ENCODE peak calls at places on chromosomes 16 and 17, in six cellular contexts. C is IMR-90, X is neuronal stem cell, E is H1, Q is mesenchymal stem cell, A is H9. O is an unnamed sample.

GRCh38 chr17:7885357-7886226 is 3.0 kb upstream of the CHD3 start:
- DNase-seq in A (peak), C (peak), E (peak), X (peak), Q (peak), O (peak)

GRCh38 chr16:51290886-51291285 is 139.8 kb upstream of the SALL1 start:
- DNase-seq in X (no peak), C (no peak), Q (no peak), A (peak), E (no peak), O (no peak)

GRCh38 chr17:48541574-48542113 is 3.3 kb downstream of the HOXB2 start:
- DNase-seq in C (peak), Q (peak), E (peak), X (no peak), A (peak), O (peak)

GRCh38 chr16:10787304-10787703 is 31.3 kb downstream of the TVP23A start:
- DNase-seq in C (no peak), E (no peak), Q (no peak), A (no peak), X (peak), O (no peak)

GRCh38 chr17:16285646-16286008 is 67.6 kb downstream of the CENPV start:
- DNase-seq in X (no peak), E (no peak), A (no peak), Q (no peak), C (no peak), O (no peak)

GRCh38 chr16:31696968-31697743 is 169.5 kb downstream of the AHSP start:
- DNase-seq in C (peak), X (no peak), A (no peak), Q (peak), E (no peak), O (peak)

GRCh38 chr17:29549169-29549935 is 17.5 kb downstream of the ABHD15 start:
- DNase-seq in X (no peak), E (no peak), A (no peak), Q (peak), C (peak), O (no peak)

GRCh38 chr17:33949100-33949499 is 306.0 kb upstream of the CCL2 start:
- DNase-seq in A (peak), C (no peak), X (peak), Q (no peak), E (peak), O (peak)

GRCh38 chr17:31623990-31624389 is 232.5 kb downstream of the RAB11FIP4 start:
- DNase-seq in X (no peak), Q (no peak), C (no peak), E (no peak), A (no peak), O (no peak)

GRCh38 chr16:47037396-47037745 is 63.9 kb upstream of the DNAJA2 start:
- DNase-seq in Q (no peak), A (peak), X (no peak), C (no peak), E (no peak), O (peak)

GRCh38 chr16:17724242-17724898 is 253.6 kb upstream of the XYLT1 start:
- DNase-seq in Q (no peak), X (no peak), E (no peak), C (peak), A (no peak), O (no peak)
- H2BK5ac ChIP-seq in Q (no peak), X (no peak), E (no peak), C (peak), A (no peak), O (no peak)

GRCh38 chr16:58848662-58849002 is 114.5 kb upstream of the GOT2 start:
- DNase-seq in C (no peak), A (no peak), Q (no peak), X (no peak), E (no peak), O (no peak)

GRCh38 chr16:58850019-58850626 is 116.0 kb upstream of the GOT2 start:
- DNase-seq in X (no peak), C (no peak), A (no peak), E (no peak), Q (peak), O (no peak)

GRCh38 chr16:58847902-58848661 is 114.0 kb upstream of the GOT2 start:
- DNase-seq in Q (no peak), C (no peak), X (no peak), E (no peak), A (no peak), O (no peak)

GRCh38 chr16:58853830-58854229 is 119.7 kb upstream of the GOT2 start:
- DNase-seq in Q (no peak), X (no peak), E (no peak), A (no peak), C (no peak), O (no peak)

GRCh38 chr16:58850627-58851024 is 116.5 kb upstream of the GOT2 start:
- DNase-seq in X (no peak), Q (no peak), E (no peak), A (no peak), C (no peak), O (no peak)
- H2BK5ac ChIP-seq in X (no peak), Q (no peak), E (no peak), A (no peak), C (no peak), O (no peak)

GRCh38 chr16:1610841-1611653 is 825 bp downstream of the IFT140 start:
- DNase-seq in A (no peak), E (no peak), Q (peak), C (no peak), X (peak), O (peak)

GRCh38 chr16:1614226-1615102 is 2.3 kb downstream of the CRAMP1 start:
- DNase-seq in C (peak), E (peak), X (peak), Q (peak), A (no peak), O (peak)

GRCh38 chr16:1612320-1613111 is at the start of gene CRAMP1:
- DNase-seq in X (peak), E (no peak), A (no peak), C (no peak), Q (peak), O (peak)

GRCh38 chr16:1613728-1614225 is 1.6 kb downstream of the CRAMP1 start:
- DNase-seq in X (peak), A (no peak), Q (peak), C (no peak), E (no peak), O (peak)

GRCh38 chr16:1613240-1613639 is 1.1 kb downstream of the CRAMP1 start:
- DNase-seq in E (no peak), C (no peak), A (no peak), X (no peak), Q (peak), O (peak)
- H2BK5ac ChIP-seq in E (no peak), C (no peak), A (no peak), X (no peak), Q (no peak), O (no peak)

DNA sequence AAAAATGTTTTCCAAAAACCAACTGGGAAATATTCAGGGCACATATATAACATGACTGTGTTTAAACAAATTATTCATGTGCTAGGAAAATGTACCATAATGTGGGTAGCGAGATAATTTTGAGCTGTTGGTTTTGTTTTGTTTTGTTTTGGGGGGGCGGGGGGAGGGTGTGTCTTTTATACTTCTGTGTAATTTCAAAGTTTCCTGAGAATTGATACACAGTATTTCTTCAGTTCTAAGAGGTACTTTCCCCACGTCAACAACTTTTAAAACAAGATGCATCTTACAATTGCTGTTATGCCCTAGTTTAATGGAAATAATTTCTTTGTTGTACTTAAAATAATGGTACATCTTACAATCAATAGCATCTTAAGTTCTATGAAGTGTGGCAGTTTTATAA is 99.7 kb upstream of the RPRML start:
- DNase-seq in E (no peak), C (no peak), X (no peak), Q (no peak), A (no peak), O (no peak)
- H2BK5ac ChIP-seq in E (no peak), C (no peak), X (no peak), Q (no peak), A (no peak), O (no peak)

GRCh38 chr16:2191446-2191706 is 5.0 kb downstream of the CASKIN1 start:
- DNase-seq in A (no peak), X (no peak), E (no peak), Q (no peak), C (no peak), O (no peak)
- H2BK5ac ChIP-seq in A (no peak), X (no peak), E (no peak), Q (no peak), C (no peak), O (no peak)

DNA sequence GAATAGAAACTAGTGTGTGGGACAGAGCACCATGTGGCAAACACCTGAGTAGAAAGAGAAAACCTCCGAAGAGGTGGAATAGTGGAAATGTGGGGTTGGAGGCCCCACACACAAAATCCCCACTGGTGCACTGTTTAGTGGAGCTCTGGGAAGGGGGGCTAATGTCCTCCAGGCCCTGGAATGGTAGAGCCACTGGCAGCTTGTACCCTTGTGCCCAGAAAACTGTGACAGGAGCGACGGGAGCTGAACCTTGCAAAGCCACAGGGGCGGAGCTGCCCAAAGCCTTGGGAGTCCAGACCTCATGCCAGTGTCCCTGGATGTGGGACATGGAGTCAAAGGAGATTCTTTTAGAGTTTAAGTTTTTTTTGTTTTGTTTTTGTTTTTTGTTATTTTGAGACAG is 50.6 kb downstream of the RNF112 start:
- DNase-seq in C (no peak), X (no peak), E (peak), Q (no peak), A (peak), O (no peak)
- H2BK5ac ChIP-seq in C (no peak), X (no peak), E (peak), Q (no peak), A (no peak), O (no peak)

GRCh38 chr17:10177131-10177920 is 21.1 kb downstream of the GAS7 start:
- DNase-seq in A (peak), X (no peak), Q (no peak), C (no peak), E (peak), O (no peak)
- H2BK5ac ChIP-seq in A (no peak), X (no peak), Q (no peak), C (no peak), E (peak), O (no peak)

DNA sequence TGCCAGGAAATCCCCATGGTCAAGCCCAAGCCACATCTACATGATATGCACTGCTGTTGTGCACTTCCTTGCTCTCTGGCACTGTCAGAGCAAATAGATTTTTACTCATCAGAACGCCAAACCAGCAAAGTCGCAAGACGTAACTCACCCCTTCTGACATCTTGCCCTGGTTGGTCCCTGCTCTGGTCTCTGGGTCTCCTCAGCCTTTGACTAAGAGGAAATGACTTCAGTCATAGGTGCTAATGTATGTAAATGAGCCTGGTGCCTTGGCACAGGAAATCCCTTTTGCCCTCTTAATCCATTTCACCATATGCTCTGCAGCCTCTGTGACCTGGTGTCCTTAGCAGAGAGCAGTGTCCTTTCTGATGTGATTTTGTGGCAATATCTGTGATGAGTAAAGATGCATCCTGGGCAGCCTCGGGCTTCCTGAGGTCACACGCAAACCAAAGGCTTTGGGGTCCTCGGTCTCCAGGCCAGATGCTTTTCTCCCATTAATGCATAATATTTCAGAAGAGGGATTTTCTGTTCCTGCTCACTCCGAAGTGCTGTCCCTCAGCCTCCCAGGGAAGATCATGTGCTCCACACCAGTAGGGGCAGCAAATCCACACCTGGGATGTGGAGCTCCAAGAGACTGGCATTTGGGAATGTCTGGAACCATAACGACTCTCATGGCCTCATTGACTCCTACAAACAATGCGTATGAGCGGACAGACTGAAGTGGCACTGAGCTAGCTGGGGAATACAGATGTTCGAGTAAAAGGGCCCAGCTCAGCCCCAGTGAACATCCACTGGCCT is 66.9 kb downstream of the GP2 start:
- DNase-seq in E (no peak), C (no peak), A (no peak), X (no peak), Q (no peak), O (no peak)
- H2BK5ac ChIP-seq in E (peak), C (no peak), A (no peak), X (no peak), Q (no peak), O (no peak)

DNA sequence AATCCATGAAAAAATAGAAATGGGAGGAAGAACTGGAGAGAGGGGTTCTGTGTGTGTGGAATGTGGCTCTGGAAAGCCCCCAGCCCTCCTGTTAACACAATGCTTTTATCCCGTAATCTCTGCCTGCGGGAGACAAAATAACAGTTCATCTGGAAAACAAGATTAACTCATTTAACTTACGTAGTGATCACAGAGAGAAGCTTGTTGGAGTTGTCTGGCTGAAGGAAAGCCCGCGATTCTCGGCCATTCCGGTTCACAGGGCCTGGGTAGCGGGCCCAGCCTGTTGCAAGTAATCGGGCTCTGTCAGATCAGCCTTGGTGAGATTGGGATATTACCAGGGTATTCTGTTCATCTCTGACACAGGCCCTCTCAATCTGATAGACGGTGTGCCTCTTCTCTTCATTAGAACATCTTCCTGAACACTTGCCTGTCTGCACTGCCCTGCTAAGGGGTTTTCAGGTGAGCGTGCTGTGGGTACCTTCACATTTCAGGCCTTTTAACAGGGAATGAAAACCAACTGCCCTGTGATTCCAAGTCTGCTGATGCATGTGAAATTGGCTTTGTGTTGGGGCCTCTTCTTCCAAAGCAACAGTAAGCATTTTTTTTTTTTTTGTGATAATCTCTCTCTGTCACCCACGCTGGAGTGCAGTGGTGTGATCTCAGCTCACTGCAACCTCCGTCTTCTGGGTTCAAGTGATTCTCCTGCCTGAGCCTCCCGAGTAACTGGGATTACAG is 609.9 kb downstream of the WWOX start:
- DNase-seq in Q (no peak), X (peak), E (no peak), A (no peak), C (no peak), O (no peak)
- H2BK5ac ChIP-seq in Q (no peak), X (no peak), E (no peak), A (no peak), C (no peak), O (no peak)

O was measured in trophoblast cell.